ENCODE peak calls at places on chromosomes 13 and 19, in ten cellular contexts. T is psoas muscle, W is esophagus muscularis mucosa, Z is MCF 10A, P is WTC11, I is left ventricle myocardium inferior, J is fibroblast of pulmonary artery, B is osteocyte, K is NB4, S is lower lobe of right lung. G is an unnamed sample.

GRCh38 chr13:109100705-109101104 is 471.3 kb downstream of the MYO16 start:
- DNase-seq in T (no peak), W (no peak), Z (no peak), P (no peak), I (no peak), J (no peak), B (no peak), K (no peak), S (no peak), G (no peak)

GRCh38 chr13:60837806-60838205 is 440.8 kb downstream of the TDRD3 start:
- DNase-seq in T (no peak), W (no peak), Z (no peak), P (no peak), I (no peak), J (no peak), B (no peak), K (peak), S (no peak), G (no peak)

GRCh38 chr19:49339364-49340068 is 4.3 kb downstream of the CD37 start:
- DNase-seq in T (peak), W (peak), Z (no peak), P (peak), I (peak), J (peak), B (no peak), K (no peak), S (peak), G (peak)

GRCh38 chr19:1168877-1169791 is 4.9 kb downstream of the SBNO2 start:
- DNase-seq in T (peak), W (no peak), Z (peak), P (peak), I (no peak), J (peak), B (peak), K (no peak), S (peak), G (peak)

GRCh38 chr13:40986328-40986856 is 32.7 kb downstream of the ELF1 start:
- DNase-seq in T (no peak), W (no peak), Z (no peak), P (no peak), I (no peak), J (no peak), B (no peak), K (no peak), S (no peak), G (no peak)

GRCh38 chr19:54364775-54365257 is at the start of gene LAIR1:
- DNase-seq in T (peak), W (no peak), Z (peak), P (no peak), I (no peak), J (no peak), B (no peak), K (peak), S (peak), G (no peak)

GRCh38 chr19:5128251-5128931 is 159.5 kb downstream of the KDM4B start:
- DNase-seq in T (peak), W (no peak), Z (no peak), P (no peak), I (peak), J (peak), B (peak), K (no peak), S (no peak), G (peak)

GRCh38 chr19:8261881-8262280 is 46.3 kb downstream of the CD320 start:
- DNase-seq in T (peak), W (no peak), Z (no peak), P (no peak), I (no peak), J (no peak), B (no peak), K (no peak), S (no peak), G (no peak)

GRCh38 chr19:2270572-2271515 is 11.1 kb downstream of the PEAK3 start:
- DNase-seq in T (peak), W (peak), Z (peak), P (peak), I (peak), J (peak), B (peak), K (peak), S (peak), G (peak)

GRCh38 chr19:14775855-14776254 is 2.5 kb downstream of the ADGRE2 start:
- DNase-seq in T (no peak), W (no peak), Z (no peak), P (peak), I (peak), J (no peak), B (no peak), K (peak), S (peak), G (no peak)

GRCh38 chr13:44252938-44253337 is 120.7 kb upstream of the SERP2 start:
- DNase-seq in T (no peak), W (no peak), Z (no peak), P (no peak), I (no peak), J (no peak), B (no peak), K (no peak), S (no peak), G (no peak)

GRCh38 chr19:51096473-51097165 is 11.6 kb downstream of the CTU1 start:
- DNase-seq in T (no peak), W (no peak), Z (peak), P (no peak), I (no peak), J (peak), B (no peak), K (peak), S (no peak), G (no peak)
- TF ChIP-seq CTCF in T (no peak), W (no peak), Z (peak), P (no peak), I (peak), J (peak), B (peak), K (peak), S (no peak), G (peak)

GRCh38 chr13:113351514-113352026 is 12.4 kb downstream of the GRTP1 start:
- DNase-seq in T (peak), W (no peak), Z (no peak), P (no peak), I (no peak), J (no peak), B (no peak), K (no peak), S (peak), G (no peak)

GRCh38 chr13:113349050-113349449 is 14.9 kb downstream of the GRTP1 start:
- DNase-seq in T (peak), W (no peak), Z (no peak), P (no peak), I (no peak), J (no peak), B (no peak), K (no peak), S (peak), G (no peak)

GRCh38 chr13:113349491-113349890 is 14.4 kb downstream of the GRTP1 start:
- DNase-seq in T (peak), W (no peak), Z (no peak), P (no peak), I (no peak), J (no peak), B (no peak), K (no peak), S (peak), G (no peak)

GRCh38 chr13:113350938-113351335 is 13.0 kb downstream of the GRTP1 start:
- DNase-seq in T (peak), W (no peak), Z (no peak), P (no peak), I (no peak), J (no peak), B (no peak), K (no peak), S (peak), G (no peak)

GRCh38 chr13:113350065-113350937 is 13.6 kb downstream of the GRTP1 start:
- DNase-seq in T (peak), W (no peak), Z (no peak), P (no peak), I (no peak), J (no peak), B (no peak), K (peak), S (peak), G (no peak)
- TF ChIP-seq CTCF in T (no peak), W (no peak), Z (no peak), P (no peak), I (no peak), J (no peak), B (no peak), K (peak), S (no peak), G (no peak)

GRCh38 chr19:44740351-44740824 is 8.1 kb upstream of the BCL3 start:
- DNase-seq in T (no peak), W (no peak), Z (no peak), P (no peak), I (no peak), J (no peak), B (no peak), K (peak), S (no peak), G (no peak)
- TF ChIP-seq CTCF in T (no peak), W (no peak), Z (no peak), P (no peak), I (no peak), J (no peak), B (no peak), K (peak), S (no peak), G (no peak)

GRCh38 chr19:29922972-29923371 is 19.1 kb upstream of the URI1 start:
- DNase-seq in T (no peak), W (no peak), Z (no peak), P (no peak), I (no peak), J (no peak), B (no peak), K (no peak), S (no peak), G (no peak)

GRCh38 chr19:29926031-29926430 is 16.0 kb upstream of the URI1 start:
- DNase-seq in T (no peak), W (no peak), Z (no peak), P (no peak), I (no peak), J (no peak), B (no peak), K (no peak), S (no peak), G (no peak)

GRCh38 chr19:29926801-29927200 is 15.2 kb upstream of the URI1 start:
- DNase-seq in T (no peak), W (no peak), Z (no peak), P (no peak), I (no peak), J (no peak), B (no peak), K (no peak), S (no peak), G (no peak)

GRCh38 chr19:29927944-29928669 is 13.9 kb upstream of the URI1 start:
- DNase-seq in T (no peak), W (no peak), Z (no peak), P (peak), I (no peak), J (no peak), B (no peak), K (no peak), S (no peak), G (peak)

GRCh38 chr19:29923653-29924052 is 18.4 kb upstream of the URI1 start:
- DNase-seq in T (no peak), W (no peak), Z (no peak), P (no peak), I (no peak), J (no peak), B (no peak), K (peak), S (no peak), G (no peak)
- TF ChIP-seq CTCF in T (no peak), W (no peak), Z (no peak), P (no peak), I (no peak), J (no peak), B (no peak), K (no peak), S (no peak), G (no peak)

GRCh38 chr19:6730941-6731670 is 6.3 kb downstream of the GPR108 start:
- DNase-seq in T (peak), W (no peak), Z (no peak), P (no peak), I (no peak), J (no peak), B (no peak), K (no peak), S (no peak), G (no peak)

GRCh38 chr19:6733338-6734095 is 3.9 kb downstream of the GPR108 start:
- DNase-seq in T (peak), W (no peak), Z (no peak), P (peak), I (no peak), J (no peak), B (no peak), K (peak), S (peak), G (no peak)

GRCh38 chr19:6731822-6732221 is 5.6 kb downstream of the GPR108 start:
- DNase-seq in T (peak), W (no peak), Z (no peak), P (no peak), I (no peak), J (no peak), B (no peak), K (no peak), S (peak), G (no peak)

GRCh38 chr19:6734096-6734696 is 3.2 kb downstream of the GPR108 start:
- DNase-seq in T (peak), W (no peak), Z (no peak), P (no peak), I (no peak), J (no peak), B (no peak), K (no peak), S (peak), G (no peak)

DNA sequence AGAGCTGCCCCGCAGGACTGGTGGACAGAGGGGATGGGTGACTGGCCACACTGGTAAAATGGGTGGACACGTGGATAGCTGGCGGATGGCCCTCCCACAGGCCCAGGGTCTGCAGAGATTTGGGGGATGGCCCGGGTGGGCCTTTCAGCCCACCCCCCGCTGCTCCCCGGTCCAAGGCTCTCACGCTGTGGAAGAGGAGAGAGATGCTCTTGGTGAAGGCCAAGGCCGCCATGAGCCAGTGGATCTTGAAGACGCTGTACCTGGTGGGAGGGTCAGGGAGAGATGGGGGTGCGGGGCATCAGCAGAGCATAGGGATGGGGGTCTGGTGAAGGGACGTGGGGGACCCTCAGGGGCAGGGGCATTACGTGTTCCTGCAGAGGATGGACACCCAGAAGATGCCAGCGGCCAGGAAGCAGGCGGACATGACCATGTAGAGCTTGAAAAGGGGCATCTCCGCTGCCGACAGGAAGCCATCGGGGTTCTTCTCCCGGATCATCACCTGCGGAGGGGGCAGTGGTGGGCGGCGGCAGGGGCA is 4.5 kb downstream of the GPR108 start:
- DNase-seq in T (peak), W (no peak), Z (no peak), P (no peak), I (no peak), J (no peak), B (no peak), K (no peak), S (peak), G (no peak)
- TF ChIP-seq CTCF in T (no peak), W (no peak), Z (no peak), P (no peak), I (no peak), J (no peak), B (no peak), K (no peak), S (no peak), G (no peak)

DNA sequence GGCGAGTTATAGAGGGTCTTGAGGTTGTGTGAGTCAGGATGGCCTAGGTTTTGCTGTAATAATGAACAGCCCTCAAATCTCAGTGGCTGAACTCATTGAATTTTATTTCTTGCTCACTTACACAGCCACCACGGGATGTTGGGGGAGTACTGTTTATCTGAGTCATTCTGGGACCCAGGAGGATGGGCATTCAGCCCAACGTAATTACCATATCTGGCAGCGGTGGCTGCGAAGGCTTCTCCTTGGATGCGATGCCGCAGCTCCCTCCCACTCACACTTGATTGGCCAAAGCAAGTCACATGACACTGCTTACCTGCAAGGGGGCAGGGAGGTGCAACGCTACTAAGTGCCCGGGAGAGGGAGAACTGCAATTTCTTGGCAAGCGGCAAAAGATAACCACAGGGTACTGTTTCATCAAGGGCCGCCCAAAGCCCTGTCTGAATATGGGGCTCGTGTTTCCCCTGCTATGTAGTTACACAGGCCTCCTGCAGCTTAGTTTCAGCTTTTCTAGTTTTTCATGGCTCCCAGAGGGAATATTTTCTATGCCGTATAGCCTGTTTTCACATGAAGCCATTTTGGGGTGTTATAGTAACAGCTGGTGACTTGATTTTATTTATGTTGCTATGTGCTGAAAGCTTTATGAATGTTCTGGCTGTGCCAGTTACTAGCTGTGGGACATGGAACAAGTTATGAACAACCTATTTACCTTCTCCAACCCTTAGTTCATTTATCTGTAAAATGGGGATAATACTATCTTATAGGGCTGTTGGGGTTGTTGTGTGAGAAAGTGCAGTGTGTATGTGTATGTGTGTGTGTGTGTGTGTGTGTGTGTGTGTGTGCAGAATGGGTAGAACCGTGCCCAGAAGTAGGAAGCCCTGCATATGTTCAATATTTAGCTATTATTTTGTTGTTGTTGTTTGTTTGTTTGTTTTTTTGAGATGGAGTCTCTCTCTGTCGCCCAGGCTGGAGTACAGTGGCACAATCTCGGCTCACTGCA is 20.1 kb downstream of the ZSWIM9 start:
- DNase-seq in T (no peak), W (no peak), Z (peak), P (peak), I (no peak), J (peak), B (no peak), K (peak), S (no peak), G (peak)
- TF ChIP-seq CTCF in T (no peak), W (no peak), Z (no peak), P (peak), I (no peak), J (no peak), B (peak), K (no peak), S (no peak), G (peak)

DNA sequence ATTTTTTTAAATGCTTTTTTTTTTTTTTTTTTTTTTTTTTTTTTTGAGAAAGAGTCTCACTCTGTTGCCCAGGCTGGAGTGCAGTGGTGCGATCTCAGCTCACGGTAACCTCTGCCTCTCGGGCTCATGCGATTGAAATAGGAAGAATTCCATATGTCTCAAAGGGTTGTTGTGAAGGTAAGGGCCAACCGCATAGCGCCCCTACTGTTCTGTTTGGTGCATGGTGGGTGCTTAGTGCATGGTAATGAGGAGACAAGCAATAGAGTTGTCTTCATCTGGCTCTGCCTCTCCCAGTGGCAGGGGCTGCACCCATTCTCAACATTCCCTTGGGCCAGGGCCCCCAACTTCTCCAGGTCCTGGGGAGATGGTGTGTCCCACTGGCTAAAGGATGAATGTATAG is 68.7 kb downstream of the RASL11A start:
- DNase-seq in T (no peak), W (no peak), Z (peak), P (peak), I (no peak), J (peak), B (no peak), K (peak), S (no peak), G (peak)
- TF ChIP-seq CTCF in T (peak), W (peak), Z (peak), P (peak), I (peak), J (peak), B (peak), K (peak), S (peak), G (peak)

GRCh38 chr19:34579281-34580054 is 97.5 kb downstream of the SCGB2B2 start:
- DNase-seq in T (no peak), W (peak), Z (no peak), P (no peak), I (no peak), J (no peak), B (no peak), K (no peak), S (no peak), G (no peak)
- TF ChIP-seq CTCF in T (no peak), W (no peak), Z (no peak), P (no peak), I (no peak), J (no peak), B (no peak), K (no peak), S (no peak), G (no peak)

GRCh38 chr19:38270587-38271167 is 6.3 kb downstream of the SPINT2 start:
- DNase-seq in T (no peak), W (no peak), Z (peak), P (no peak), I (no peak), J (no peak), B (no peak), K (no peak), S (no peak), G (no peak)
- TF ChIP-seq CTCF in T (no peak), W (no peak), Z (no peak), P (no peak), I (no peak), J (no peak), B (no peak), K (no peak), S (no peak), G (no peak)

G was measured in nephron progenitor cell.